ENCODE peak calls at places on chromosomes 4 and X, in five cellular contexts. One of them, this sample, is unnamed.

GRCh38 chr4:126592088-126592487 is 1040.7 kb upstream of the INTU start:
- DNase-seq in fibroblast of lung: peak; percentile 23
- DNase-seq in HFF-Myc: no peak
- DNase-seq in IMR-90: peak; percentile 28
- DNase-seq in K562: no peak
- DNase-seq in this sample: no peak

GRCh38 chr4:9933184-9933583 is 88.1 kb downstream of the SLC2A9 start:
- DNase-seq in fibroblast of lung: no peak
- DNase-seq in HFF-Myc: no peak
- DNase-seq in IMR-90: no peak
- DNase-seq in K562: no peak
- DNase-seq in this sample: no peak

GRCh38 chr4:17324431-17324830 is 187.5 kb downstream of the QDPR start:
- DNase-seq in fibroblast of lung: peak; percentile 76
- DNase-seq in HFF-Myc: no peak
- DNase-seq in IMR-90: peak; percentile 77
- DNase-seq in K562: peak; percentile 58
- DNase-seq in this sample: peak; percentile 62

GRCh38 chr4:87589531-87589930 is 18.8 kb upstream of the DSPP start:
- DNase-seq in fibroblast of lung: peak; percentile 96
- DNase-seq in HFF-Myc: peak; percentile 6
- DNase-seq in IMR-90: peak; percentile 90
- DNase-seq in K562: no peak
- DNase-seq in this sample: peak; percentile 56

GRCh38 chrX:136910565-136911040 is 30.1 kb upstream of the RBMX start:
- DNase-seq in fibroblast of lung: peak; percentile 36
- DNase-seq in HFF-Myc: no peak
- DNase-seq in IMR-90: peak; percentile 42
- DNase-seq in K562: no peak
- DNase-seq in this sample: no peak

GRCh38 chr4:39446842-39447573 is 11.7 kb downstream of the RPL9 start:
- DNase-seq in fibroblast of lung: peak; percentile 60
- DNase-seq in HFF-Myc: no peak
- DNase-seq in IMR-90: peak; percentile 28
- DNase-seq in K562: no peak
- DNase-seq in this sample: no peak

GRCh38 chr4:142358656-142359055 is 487.4 kb downstream of the INPP4B start:
- DNase-seq in fibroblast of lung: no peak
- DNase-seq in HFF-Myc: no peak
- DNase-seq in IMR-90: no peak
- DNase-seq in K562: no peak
- DNase-seq in this sample: no peak

GRCh38 chrX:16311671-16312070 is 144.4 kb downstream of the MAGEB17 start:
- DNase-seq in fibroblast of lung: no peak
- DNase-seq in HFF-Myc: no peak
- DNase-seq in IMR-90: no peak
- DNase-seq in K562: no peak
- DNase-seq in this sample: no peak

GRCh38 chrX:120457766-120458180 is 11.3 kb downstream of the LAMP2 start:
- DNase-seq in fibroblast of lung: peak; percentile 76
- DNase-seq in HFF-Myc: peak; percentile 38
- DNase-seq in IMR-90: peak; percentile 76
- DNase-seq in K562: no peak
- DNase-seq in this sample: peak; percentile 21

GRCh38 chr4:54539500-54540029 is 118.2 kb upstream of the KIT start:
- DNase-seq in fibroblast of lung: peak; percentile 30
- DNase-seq in HFF-Myc: no peak
- DNase-seq in IMR-90: peak; percentile 46
- DNase-seq in K562: peak; percentile 26
- DNase-seq in this sample: no peak

GRCh38 chrX:1477801-1478458 is 25.2 kb upstream of the ASMTL start:
- DNase-seq in fibroblast of lung: no peak
- DNase-seq in HFF-Myc: no peak
- DNase-seq in IMR-90: no peak
- DNase-seq in K562: peak; percentile 17
- DNase-seq in this sample: no peak

GRCh38 chrX:18931972-18932371 is 51.9 kb downstream of the PHKA2 start:
- DNase-seq in fibroblast of lung: peak; percentile 42
- DNase-seq in HFF-Myc: no peak
- DNase-seq in IMR-90: peak; percentile 30
- DNase-seq in K562: peak; percentile 6
- DNase-seq in this sample: no peak

GRCh38 chrX:10240918-10241317 is 84.1 kb downstream of the CLCN4 start:
- DNase-seq in fibroblast of lung: peak; percentile 76
- DNase-seq in HFF-Myc: peak; percentile 41
- DNase-seq in IMR-90: peak; percentile 94
- DNase-seq in K562: no peak
- DNase-seq in this sample: peak; percentile 77

GRCh38 chrX:10847333-10847732 is 226.9 kb upstream of the MID1 start:
- DNase-seq in fibroblast of lung: peak; percentile 24
- DNase-seq in HFF-Myc: no peak
- DNase-seq in IMR-90: peak; percentile 29
- DNase-seq in K562: no peak
- DNase-seq in this sample: no peak

GRCh38 chr4:134189949-134190348 is 11.6 kb downstream of the PABPC4L start:
- DNase-seq in fibroblast of lung: no peak
- DNase-seq in HFF-Myc: no peak
- DNase-seq in IMR-90: no peak
- DNase-seq in K562: no peak
- DNase-seq in this sample: no peak

GRCh38 chrX:112734250-112734649 is 54.5 kb upstream of the LHFPL1 start:
- DNase-seq in fibroblast of lung: no peak
- DNase-seq in HFF-Myc: no peak
- DNase-seq in IMR-90: peak; percentile 14
- DNase-seq in K562: no peak
- DNase-seq in this sample: no peak

GRCh38 chr4:110184791-110185155 is 13.6 kb downstream of the ELOVL6 start:
- DNase-seq in fibroblast of lung: no peak
- DNase-seq in HFF-Myc: no peak
- DNase-seq in IMR-90: no peak
- DNase-seq in K562: no peak
- DNase-seq in this sample: no peak

GRCh38 chr4:165207431-165208321 is at the start of gene KLHL2:
- DNase-seq in fibroblast of lung: peak; percentile 77
- DNase-seq in HFF-Myc: no peak
- DNase-seq in IMR-90: peak; percentile 74
- DNase-seq in K562: peak; percentile 86
- DNase-seq in this sample: peak; percentile 26

GRCh38 chr4:40264497-40264896 is 67.7 kb downstream of the RHOH start:
- DNase-seq in fibroblast of lung: peak; percentile 79
- DNase-seq in HFF-Myc: no peak
- DNase-seq in IMR-90: peak; percentile 69
- DNase-seq in K562: no peak
- DNase-seq in this sample: no peak

GRCh38 chr4:84529169-84529751 is 30.2 kb upstream of the NKX6-1 start:
- DNase-seq in fibroblast of lung: peak; percentile 27
- DNase-seq in HFF-Myc: peak; percentile 1
- DNase-seq in IMR-90: peak; percentile 11
- DNase-seq in K562: peak; percentile 16
- DNase-seq in this sample: no peak

GRCh38 chrX:24607616-24608015 is 39.5 kb downstream of the PCYT1B start:
- DNase-seq in fibroblast of lung: peak; percentile 39
- DNase-seq in HFF-Myc: no peak
- DNase-seq in IMR-90: no peak
- DNase-seq in K562: no peak
- DNase-seq in this sample: no peak

GRCh38 chr4:184145596-184145995 is 72.1 kb downstream of the ENPP6 start:
- DNase-seq in fibroblast of lung: no peak
- DNase-seq in HFF-Myc: no peak
- DNase-seq in IMR-90: no peak
- DNase-seq in K562: no peak
- DNase-seq in this sample: no peak

GRCh38 chr4:184142121-184143000 is 75.3 kb downstream of the ENPP6 start:
- DNase-seq in fibroblast of lung: no peak
- DNase-seq in HFF-Myc: no peak
- DNase-seq in IMR-90: no peak
- DNase-seq in K562: no peak
- DNase-seq in this sample: no peak

GRCh38 chr4:184147858-184148799 is 69.5 kb downstream of the ENPP6 start:
- DNase-seq in fibroblast of lung: peak; percentile 50
- DNase-seq in HFF-Myc: no peak
- DNase-seq in IMR-90: peak; percentile 8
- DNase-seq in K562: no peak
- DNase-seq in this sample: no peak

GRCh38 chr4:184146951-184147350 is 70.7 kb downstream of the ENPP6 start:
- DNase-seq in fibroblast of lung: no peak
- DNase-seq in HFF-Myc: no peak
- DNase-seq in IMR-90: no peak
- DNase-seq in K562: no peak
- DNase-seq in this sample: no peak

DNA sequence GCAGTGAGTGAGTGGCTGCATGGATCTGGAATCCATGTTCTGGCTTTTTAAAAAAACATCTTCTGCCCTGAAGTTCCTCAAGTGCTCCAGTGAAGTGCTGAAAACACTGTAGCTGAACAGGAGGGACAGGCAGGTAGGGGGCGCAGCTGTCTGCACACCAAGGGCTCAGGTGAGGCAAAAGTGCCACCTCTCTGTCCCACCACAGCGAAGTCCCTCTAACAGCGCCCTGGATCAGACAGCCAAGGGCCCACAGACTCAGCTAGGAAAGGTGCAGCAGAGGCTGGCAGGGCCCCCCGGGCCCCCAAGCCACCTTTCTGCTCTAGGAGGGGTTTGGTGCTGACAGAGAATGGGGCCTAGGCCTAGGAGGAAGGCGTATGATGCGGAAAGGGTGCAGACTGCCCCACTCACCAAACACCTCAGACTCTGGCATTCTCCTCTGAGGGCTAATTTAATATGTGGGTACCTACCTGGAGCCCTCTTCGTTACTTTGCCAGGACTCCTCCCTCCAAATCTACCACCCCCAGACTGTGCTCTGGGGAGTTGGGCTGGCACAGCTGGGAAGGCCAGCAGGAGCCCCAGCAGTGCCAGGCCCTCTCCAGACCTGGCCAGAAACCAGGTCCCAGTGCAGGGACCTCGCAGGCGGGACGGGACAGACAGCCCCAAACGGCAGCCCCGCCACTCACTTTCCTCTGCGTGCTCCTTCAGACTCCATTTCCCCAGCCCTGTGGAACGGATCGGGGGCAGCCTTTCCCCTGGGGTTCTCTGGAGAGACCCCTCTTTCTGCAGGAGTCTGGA is 73.7 kb downstream of the ENPP6 start:
- DNase-seq in fibroblast of lung: no peak
- DNase-seq in HFF-Myc: no peak
- DNase-seq in IMR-90: no peak
- DNase-seq in K562: no peak
- DNase-seq in this sample: no peak
- TF ChIP-seq CTCF in fibroblast of lung: no peak
- TF ChIP-seq CTCF in HFF-Myc: no peak
- TF ChIP-seq CTCF in IMR-90: no peak
- TF ChIP-seq CTCF in K562: peak; percentile 29
- TF ChIP-seq CTCF in this sample: no peak

GRCh38 chr4:94746746-94747145 is 11.0 kb upstream of the BMPR1B start:
- DNase-seq in fibroblast of lung: no peak
- DNase-seq in HFF-Myc: no peak
- DNase-seq in IMR-90: no peak
- DNase-seq in K562: no peak
- DNase-seq in this sample: no peak
- TF ChIP-seq CTCF in fibroblast of lung: no peak
- TF ChIP-seq CTCF in HFF-Myc: no peak
- TF ChIP-seq CTCF in IMR-90: peak; percentile 16
- TF ChIP-seq CTCF in K562: no peak
- TF ChIP-seq CTCF in this sample: no peak

DNA sequence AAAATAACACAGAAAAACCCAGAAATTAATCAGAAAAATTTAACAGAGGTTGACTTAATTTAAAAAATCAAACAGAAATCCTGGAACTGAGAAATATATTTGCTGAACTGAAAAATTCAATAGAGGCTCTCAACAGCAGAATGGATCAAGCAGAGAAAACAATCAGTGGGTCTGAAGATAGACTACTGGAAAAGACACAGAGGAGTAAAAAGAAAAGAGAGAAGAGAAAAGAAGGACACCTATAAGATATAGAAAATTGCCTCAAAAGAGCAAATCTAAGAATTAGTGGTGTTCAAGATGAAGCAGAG is 55.1 kb downstream of the HAUS3 start:
- DNase-seq in fibroblast of lung: no peak
- DNase-seq in HFF-Myc: no peak
- DNase-seq in IMR-90: no peak
- DNase-seq in K562: no peak
- DNase-seq in this sample: no peak
- TF ChIP-seq CTCF in fibroblast of lung: no peak
- TF ChIP-seq CTCF in HFF-Myc: no peak
- TF ChIP-seq CTCF in IMR-90: no peak
- TF ChIP-seq CTCF in K562: no peak
- TF ChIP-seq CTCF in this sample: no peak

GRCh38 chr4:27084685-27085356 is 224.2 kb downstream of the STIM2 start:
- DNase-seq in fibroblast of lung: peak; percentile 26
- DNase-seq in HFF-Myc: no peak
- DNase-seq in IMR-90: peak; percentile 2
- DNase-seq in K562: peak; percentile 62
- DNase-seq in this sample: no peak
- TF ChIP-seq CTCF in fibroblast of lung: no peak
- TF ChIP-seq CTCF in HFF-Myc: peak; percentile 3
- TF ChIP-seq CTCF in IMR-90: peak; percentile 25
- TF ChIP-seq CTCF in K562: peak; percentile 55
- TF ChIP-seq CTCF in this sample: peak; percentile 13

DNA sequence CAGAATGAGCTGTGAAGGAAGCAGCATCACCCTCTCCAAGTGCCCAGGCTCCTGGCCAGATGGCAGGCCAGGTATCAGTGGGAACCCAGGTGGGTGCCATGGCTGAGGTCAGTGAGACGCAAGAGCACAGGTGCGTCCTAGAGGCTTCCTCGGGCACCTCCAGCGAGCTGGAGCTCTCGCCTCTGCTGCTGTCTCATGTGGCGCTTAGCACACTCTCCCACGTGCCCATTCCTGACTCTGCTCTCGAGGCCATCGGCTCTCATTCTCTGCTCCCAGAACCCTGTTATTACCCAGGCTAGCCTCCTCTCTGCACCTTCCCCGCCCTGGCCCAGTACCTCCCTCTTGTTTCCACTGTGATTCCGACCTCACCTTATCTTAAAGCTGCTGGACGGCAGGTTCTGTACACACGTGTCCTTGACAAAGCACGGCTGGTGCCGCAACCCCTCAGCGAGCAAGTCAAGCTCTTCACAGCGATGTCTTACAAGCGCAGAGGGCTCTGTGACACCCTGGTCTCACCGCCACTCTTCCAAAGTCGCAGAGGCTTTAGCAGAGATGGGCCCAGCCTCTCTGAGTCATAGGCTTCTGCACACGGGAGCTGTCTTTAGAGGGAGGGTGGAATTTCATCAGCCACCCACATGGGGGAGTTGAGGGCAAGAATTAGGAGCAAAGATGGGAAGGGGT is 15.4 kb upstream of the MSANTD1 start:
- DNase-seq in fibroblast of lung: peak; percentile 24
- DNase-seq in HFF-Myc: no peak
- DNase-seq in IMR-90: peak; percentile 46
- DNase-seq in K562: peak; percentile 50
- DNase-seq in this sample: no peak
- TF ChIP-seq CTCF in fibroblast of lung: peak; percentile 7
- TF ChIP-seq CTCF in HFF-Myc: no peak
- TF ChIP-seq CTCF in IMR-90: peak; percentile 13
- TF ChIP-seq CTCF in K562: no peak
- TF ChIP-seq CTCF in this sample: peak; percentile 28

DNA sequence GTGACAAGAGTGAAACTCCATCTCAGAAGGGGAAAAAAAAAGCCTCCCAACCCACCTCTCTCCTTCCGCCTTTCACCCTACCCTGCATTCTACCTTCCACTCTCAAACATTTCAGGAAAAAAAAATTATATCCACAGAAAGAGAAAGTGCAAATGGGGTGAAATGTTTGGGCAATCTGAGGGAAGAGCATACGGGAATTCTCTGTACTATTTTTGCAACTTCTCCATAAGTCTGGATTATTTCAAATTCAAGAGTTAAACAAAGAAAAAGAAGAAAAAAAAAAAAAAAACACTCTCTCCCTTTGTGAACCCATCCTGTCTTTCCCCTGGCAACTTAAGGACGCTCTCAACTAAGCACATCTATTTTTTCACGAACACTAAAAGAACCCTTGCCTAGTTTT is 41.3 kb downstream of the AFAP1 start:
- DNase-seq in fibroblast of lung: no peak
- DNase-seq in HFF-Myc: no peak
- DNase-seq in IMR-90: no peak
- DNase-seq in K562: no peak
- DNase-seq in this sample: no peak
- TF ChIP-seq CTCF in fibroblast of lung: no peak
- TF ChIP-seq CTCF in HFF-Myc: no peak
- TF ChIP-seq CTCF in IMR-90: no peak
- TF ChIP-seq CTCF in K562: no peak
- TF ChIP-seq CTCF in this sample: no peak